ENCODE peak calls at places on chromosomes 5 and 9, in nine cellular contexts. M is left lung; W is trophoblast cell; E is kidney; Q is DND-41; K is H9; G is MM.1S; P is RWPE2; L is CD8-positive, alpha-beta memory T cell. O is an unnamed sample.

GRCh38 chr5:61207884-61208283 is 45.6 kb upstream of the SMIM15 start:
- DNase-seq in G (no peak), W (peak; percentile 91), L (no peak), E (no peak), P (no peak), Q (no peak), M (no peak), K (no peak), O (no peak)

GRCh38 chr5:161022151-161022550 is 170.1 kb upstream of the ATP10B start:
- DNase-seq in K (no peak), L (no peak), M (no peak), E (no peak), P (no peak), Q (no peak), W (peak; percentile 91), G (peak; percentile 35), O (no peak)

GRCh38 chr5:81268797-81269196 is 32.6 kb upstream of the ZCCHC9 start:
- DNase-seq in E (no peak), P (no peak), M (no peak), W (peak; percentile 38), Q (no peak), L (no peak), K (no peak), G (no peak), O (no peak)

GRCh38 chr9:91771027-91771426 is 179.0 kb downstream of the ROR2 start:
- DNase-seq in M (no peak), G (no peak), P (no peak), E (peak; percentile 80), Q (no peak), L (no peak), K (peak; percentile 51), W (peak; percentile 55), O (peak; percentile 30)

GRCh38 chr5:102138243-102138653 is 157.8 kb downstream of the SLCO4C1 start:
- DNase-seq in E (no peak), Q (no peak), L (no peak), K (no peak), W (peak; percentile 58), M (no peak), G (no peak), P (no peak), O (no peak)

GRCh38 chr5:68873198-68873597 is 220.6 kb upstream of the SLC30A5 start:
- DNase-seq in K (no peak), Q (no peak), W (no peak), M (no peak), L (no peak), E (no peak), G (no peak), P (no peak), O (no peak)

GRCh38 chr5:98050583-98050982 is 722.9 kb upstream of the RGMB start:
- DNase-seq in W (no peak), G (no peak), L (no peak), M (no peak), E (no peak), P (no peak), Q (no peak), K (no peak), O (no peak)

GRCh38 chr5:72486371-72486770 is 20.8 kb downstream of the ZNF366 start:
- DNase-seq in P (no peak), G (no peak), E (no peak), W (no peak), Q (no peak), M (no peak), K (no peak), L (no peak), O (no peak)

GRCh38 chr9:124219290-124219605 is 38.5 kb upstream of the NEK6 start:
- DNase-seq in W (no peak), K (no peak), G (no peak), E (no peak), Q (no peak), P (no peak), M (no peak), L (no peak), O (no peak)

GRCh38 chr9:124222918-124223720 is 34.6 kb upstream of the NEK6 start:
- DNase-seq in K (no peak), Q (no peak), P (no peak), L (no peak), W (peak; percentile 34), M (peak; percentile 93), G (no peak), E (no peak), O (peak; percentile 89)

GRCh38 chr9:124220551-124221451 is 36.9 kb upstream of the NEK6 start:
- DNase-seq in G (no peak), W (no peak), K (no peak), E (peak; percentile 46), M (no peak), L (no peak), P (no peak), Q (no peak), O (no peak)

GRCh38 chr9:124222109-124222508 is 35.6 kb upstream of the NEK6 start:
- DNase-seq in P (no peak), M (no peak), E (no peak), K (no peak), G (no peak), W (no peak), Q (no peak), L (no peak), O (no peak)

GRCh38 chr9:124221685-124222084 is 36.1 kb upstream of the NEK6 start:
- DNase-seq in K (no peak), W (no peak), L (no peak), P (no peak), E (no peak), G (no peak), M (no peak), Q (no peak), O (no peak)
- H3K4me1 ChIP-seq in K (no peaks in the 10 kb centered on the region), W (no peaks in the 10 kb centered on the region), L (peaks cover 27% of the 10 kb centered on the region), P (no peaks in the 10 kb centered on the region), E (peaks cover 24% of the 10 kb centered on the region), G (peaks cover 31% of the 10 kb centered on the region), M (peaks cover 14% of the 10 kb centered on the region), Q (peaks cover 5% of the 10 kb centered on the region), O (peaks cover 58% of the 10 kb centered on the region)

GRCh38 chr9:126532489-126532888 is 81.2 kb upstream of the LMX1B start:
- DNase-seq in E (no peak), L (no peak), K (no peak), P (no peak), W (peak; percentile 93), G (no peak), Q (no peak), M (no peak), O (no peak)
- H3K4me1 ChIP-seq in E (no peaks in the 10 kb centered on the region), L (no peaks in the 10 kb centered on the region), K (peaks cover 3% of the 10 kb centered on the region), P (no peaks in the 10 kb centered on the region), W (peaks cover 47% of the 10 kb centered on the region), G (no peaks in the 10 kb centered on the region), Q (no peaks in the 10 kb centered on the region), M (no peaks in the 10 kb centered on the region), O (peaks cover 6% of the 10 kb centered on the region)

GRCh38 chr5:143219696-143220095 is 183.8 kb downstream of the NR3C1 start:
- DNase-seq in L (no peak), E (no peak), W (no peak), Q (no peak), P (no peak), K (no peak), M (no peak), G (no peak), O (no peak)

GRCh38 chr5:143216211-143216610 is 187.3 kb downstream of the NR3C1 start:
- DNase-seq in P (no peak), Q (no peak), K (no peak), L (no peak), E (no peak), G (no peak), W (no peak), M (no peak), O (no peak)

GRCh38 chr5:143217065-143217803 is 186.3 kb downstream of the NR3C1 start:
- DNase-seq in E (no peak), G (no peak), W (no peak), P (no peak), L (no peak), K (no peak), Q (no peak), M (no peak), O (no peak)

GRCh38 chr5:143218563-143219170 is 184.8 kb downstream of the NR3C1 start:
- DNase-seq in P (no peak), W (no peak), K (no peak), E (no peak), Q (no peak), M (no peak), L (no peak), G (no peak), O (no peak)

DNA sequence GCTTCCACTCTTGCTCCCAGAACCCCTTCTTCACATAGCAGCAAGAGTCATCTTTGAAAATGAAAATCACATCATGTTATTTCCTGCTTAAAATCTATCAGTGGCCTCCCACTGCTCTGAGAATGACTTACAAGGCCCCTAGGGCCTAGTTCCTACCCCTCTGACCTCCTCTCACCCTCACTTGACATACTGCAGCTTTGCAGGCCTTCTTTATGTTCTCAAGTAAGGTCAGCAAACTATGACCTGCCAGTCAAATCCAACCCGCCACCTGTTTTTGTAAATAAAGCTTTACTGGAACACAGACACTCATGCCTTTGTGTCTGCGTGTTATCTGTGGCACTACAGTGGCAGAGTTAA is 185.7 kb downstream of the NR3C1 start:
- DNase-seq in G (no peak), P (no peak), E (no peak), M (no peak), L (no peak), Q (no peak), W (no peak), K (no peak), O (no peak)
- H3K4me1 ChIP-seq in G (peaks cover 61% of the 10 kb centered on the region), P (peaks cover 8% of the 10 kb centered on the region), E (peaks cover 4% of the 10 kb centered on the region), M (peaks cover 5% of the 10 kb centered on the region), L (peaks cover 15% of the 10 kb centered on the region), Q (peaks cover 22% of the 10 kb centered on the region), W (peaks cover 2% of the 10 kb centered on the region), K (peaks cover 3% of the 10 kb centered on the region), O (peaks cover 30% of the 10 kb centered on the region)

GRCh38 chr5:136030956-136031611 is 2.3 kb downstream of the TGFBI start:
- DNase-seq in L (no peak), K (no peak), Q (no peak), M (no peak), W (no peak), G (no peak), P (peak; percentile 39), E (no peak), O (no peak)

GRCh38 chr5:136028782-136029742 is at the start of gene TGFBI:
- DNase-seq in P (peak; percentile 88), W (peak; percentile 49), L (no peak), G (no peak), M (peak; percentile 93), K (peak; percentile 73), Q (no peak), E (peak; percentile 91), O (peak; percentile 82)

GRCh38 chr5:136031713-136032112 is 2.9 kb downstream of the TGFBI start:
- DNase-seq in G (no peak), L (no peak), P (peak; percentile 59), E (no peak), M (no peak), K (no peak), W (no peak), Q (no peak), O (no peak)

GRCh38 chr5:136028090-136028489 is 698 bp upstream of the TGFBI start:
- DNase-seq in K (no peak), W (no peak), Q (no peak), L (no peak), E (no peak), G (no peak), M (no peak), P (no peak), O (no peak)

DNA sequence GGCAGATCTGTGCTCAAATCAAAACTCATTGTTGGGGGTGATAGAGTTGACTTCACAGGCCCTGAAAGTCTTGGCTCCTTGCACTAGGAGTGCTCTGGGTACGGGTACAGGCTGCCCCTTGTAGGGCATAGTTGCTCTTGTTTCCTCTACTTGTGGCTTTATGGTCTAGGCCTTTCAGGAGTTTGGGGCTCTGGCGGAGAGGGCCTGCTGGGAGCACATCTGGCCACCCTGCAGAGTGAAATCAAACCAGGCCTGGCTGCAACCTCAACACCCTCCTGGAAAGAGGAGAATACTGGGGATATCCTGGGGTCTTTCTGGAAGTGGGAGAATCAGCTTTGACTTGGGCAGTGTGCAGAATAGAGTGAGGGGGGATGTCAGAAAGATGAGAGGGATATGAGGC is 1.5 kb downstream of the TGFBI start:
- DNase-seq in G (no peak), Q (no peak), M (no peak), W (no peak), P (peak; percentile 42), K (no peak), E (no peak), L (no peak), O (no peak)
- H3K4me1 ChIP-seq in G (no peaks in the 10 kb centered on the region), Q (no peaks in the 10 kb centered on the region), M (peaks cover 11% of the 10 kb centered on the region), W (peaks cover 20% of the 10 kb centered on the region), P (peaks cover 59% of the 10 kb centered on the region), K (no peaks in the 10 kb centered on the region), E (peaks cover 9% of the 10 kb centered on the region), L (no peaks in the 10 kb centered on the region), O (peaks cover 72% of the 10 kb centered on the region)